ENCODE peak calls at places on chromosomes 16 and 17, in four cellular contexts. N, W, E and M are unnamed samples.

GRCh38 chr16:4936181-4936990 is 562 bp downstream of the PPL start:
- DNase-seq in N (no peak), W (no peak), E (peak), M (no peak)

GRCh38 chr17:79621151-79621940 is 10.5 kb upstream of the RBFOX3 start:
- DNase-seq in N (no peak), W (no peak), E (no peak), M (no peak)

GRCh38 chr16:69179255-69180010 is 7.5 kb upstream of the SNTB2 start:
- DNase-seq in N (no peak), W (no peak), E (no peak), M (peak)

GRCh38 chr17:77647531-77647930 is 311.0 kb upstream of the TNRC6C start:
- DNase-seq in N (no peak), W (no peak), E (no peak), M (no peak)

GRCh38 chr16:84115919-84116719 is 623 bp downstream of the MBTPS1 start:
- DNase-seq in N (no peak), W (peak), E (peak), M (no peak)

GRCh38 chr16:50552476-50553101 is 4.4 kb downstream of the NKD1 start:
- DNase-seq in N (no peak), W (no peak), E (no peak), M (no peak)

GRCh38 chr16:53666816-53667415 is 36.7 kb downstream of the RPGRIP1L start:
- DNase-seq in N (no peak), W (no peak), E (no peak), M (peak)

GRCh38 chr17:78408476-78409020 is 30.1 kb downstream of the PGS1 start:
- DNase-seq in N (no peak), W (no peak), E (peak), M (no peak)

GRCh38 chr17:40490289-40490853 is 11.1 kb downstream of the TNS4 start:
- DNase-seq in N (no peak), W (no peak), E (no peak), M (peak)